ENCODE peak calls at places on chromosomes 11 and 22, in six cellular contexts. One of them, this sample, is unnamed.

GRCh38 chr22:47929646-47930185 is 1167.3 kb downstream of the TBC1D22A start:
- DNase-seq in tibial nerve: no peak
- DNase-seq in right lobe of liver: no peak
- DNase-seq in A549: no peak
- DNase-seq in IMR-90: no peak
- DNase-seq in GM12864: no peak
- DNase-seq in this sample: no peak

GRCh38 chr11:121581607-121582006 is 128.8 kb upstream of the SORL1-AS1 start:
- DNase-seq in right lobe of liver: no peak
- DNase-seq in IMR-90: no peak
- DNase-seq in tibial nerve: no peak
- DNase-seq in A549: no peak
- DNase-seq in GM12864: no peak
- DNase-seq in this sample: no peak

GRCh38 chr11:117178210-117179034 is at the start of gene SIDT2:
- DNase-seq in tibial nerve: peak; percentile 91
- DNase-seq in IMR-90: peak; percentile 92
- DNase-seq in A549: peak; percentile 83
- DNase-seq in GM12864: peak; percentile 61
- DNase-seq in right lobe of liver: peak; percentile 97
- DNase-seq in this sample: peak; percentile 96

GRCh38 chr11:33329705-33330329 is 72.6 kb downstream of the HIPK3 start:
- DNase-seq in A549: peak; percentile 76
- DNase-seq in tibial nerve: peak; percentile 21
- DNase-seq in GM12864: peak; percentile 38
- DNase-seq in right lobe of liver: no peak
- DNase-seq in IMR-90: peak; percentile 72
- DNase-seq in this sample: no peak

GRCh38 chr11:20013346-20014066 is 146.8 kb downstream of the DBX1 start:
- DNase-seq in IMR-90: peak; percentile 39
- DNase-seq in right lobe of liver: no peak
- DNase-seq in A549: no peak
- DNase-seq in GM12864: no peak
- DNase-seq in tibial nerve: no peak
- DNase-seq in this sample: no peak

GRCh38 chr22:19963863-19964642 is 22.4 kb upstream of the TXNRD2 start:
- DNase-seq in GM12864: no peak
- DNase-seq in A549: no peak
- DNase-seq in right lobe of liver: no peak
- DNase-seq in IMR-90: no peak
- DNase-seq in tibial nerve: no peak
- DNase-seq in this sample: no peak

GRCh38 chr11:80103149-80103859 is 662.5 kb upstream of the TENM4 start:
- DNase-seq in tibial nerve: no peak
- DNase-seq in IMR-90: peak; percentile 97
- DNase-seq in right lobe of liver: no peak
- DNase-seq in GM12864: no peak
- DNase-seq in A549: peak; percentile 30
- DNase-seq in this sample: no peak

GRCh38 chr11:66498508-66498907 is 11.9 kb upstream of the BBS1 start:
- DNase-seq in IMR-90: no peak
- DNase-seq in A549: no peak
- DNase-seq in right lobe of liver: no peak
- DNase-seq in GM12864: no peak
- DNase-seq in tibial nerve: no peak
- DNase-seq in this sample: no peak

GRCh38 chr11:120102862-120103118 is 35.1 kb downstream of the TRIM29 start:
- DNase-seq in tibial nerve: no peak
- DNase-seq in right lobe of liver: no peak
- DNase-seq in A549: no peak
- DNase-seq in GM12864: no peak
- DNase-seq in IMR-90: no peak
- DNase-seq in this sample: no peak

GRCh38 chr11:75632962-75633361 is 35.9 kb downstream of the MAP6 start:
- DNase-seq in GM12864: no peak
- DNase-seq in tibial nerve: no peak
- DNase-seq in right lobe of liver: no peak
- DNase-seq in IMR-90: no peak
- DNase-seq in A549: no peak
- DNase-seq in this sample: no peak

GRCh38 chr22:43777204-43777671 is 34.9 kb downstream of the EFCAB6 start:
- DNase-seq in A549: peak; percentile 10
- DNase-seq in right lobe of liver: no peak
- DNase-seq in IMR-90: peak; percentile 91
- DNase-seq in tibial nerve: no peak
- DNase-seq in GM12864: no peak
- DNase-seq in this sample: no peak

GRCh38 chr22:30637701-30638114 is 2.1 kb downstream of the SLC35E4 start:
- DNase-seq in A549: no peak
- DNase-seq in IMR-90: no peak
- DNase-seq in GM12864: no peak
- DNase-seq in right lobe of liver: no peak
- DNase-seq in tibial nerve: no peak
- DNase-seq in this sample: no peak

GRCh38 chr11:77049081-77049480 is 14.9 kb downstream of the B3GNT6 start:
- DNase-seq in right lobe of liver: no peak
- DNase-seq in A549: no peak
- DNase-seq in tibial nerve: no peak
- DNase-seq in GM12864: no peak
- DNase-seq in IMR-90: no peak
- DNase-seq in this sample: peak; percentile 69

GRCh38 chr11:34570584-34570983 is 50.3 kb upstream of the EHF start:
- DNase-seq in A549: no peak
- DNase-seq in right lobe of liver: no peak
- DNase-seq in IMR-90: peak; percentile 8
- DNase-seq in GM12864: no peak
- DNase-seq in tibial nerve: no peak
- DNase-seq in this sample: no peak

GRCh38 chr11:121654506-121655480 is 202.0 kb upstream of the SORL1-AS1 start:
- DNase-seq in A549: no peak
- DNase-seq in right lobe of liver: no peak
- DNase-seq in tibial nerve: no peak
- DNase-seq in GM12864: no peak
- DNase-seq in IMR-90: peak; percentile 25
- DNase-seq in this sample: no peak

GRCh38 chr11:44309483-44310197 is at the start of gene ALX4:
- DNase-seq in tibial nerve: no peak
- DNase-seq in right lobe of liver: no peak
- DNase-seq in GM12864: no peak
- DNase-seq in IMR-90: no peak
- DNase-seq in A549: peak; percentile 72
- DNase-seq in this sample: no peak

GRCh38 chr11:85948884-85949283 is 93.7 kb downstream of the CCDC83 start:
- DNase-seq in right lobe of liver: no peak
- DNase-seq in tibial nerve: no peak
- DNase-seq in IMR-90: peak; percentile 35
- DNase-seq in GM12864: no peak
- DNase-seq in A549: no peak
- DNase-seq in this sample: no peak

GRCh38 chr22:47281126-47282106 is 519.0 kb downstream of the TBC1D22A start:
- DNase-seq in IMR-90: peak; percentile 41
- DNase-seq in right lobe of liver: no peak
- DNase-seq in A549: no peak
- DNase-seq in GM12864: no peak
- DNase-seq in tibial nerve: no peak
- DNase-seq in this sample: no peak

GRCh38 chr11:32068134-32068533 is 22.7 kb upstream of the RCN1 start:
- DNase-seq in tibial nerve: no peak
- DNase-seq in IMR-90: no peak
- DNase-seq in right lobe of liver: no peak
- DNase-seq in GM12864: no peak
- DNase-seq in A549: no peak
- DNase-seq in this sample: no peak

GRCh38 chr11:1229471-1230120 is 6.7 kb downstream of the MUC5B start:
- DNase-seq in tibial nerve: no peak
- DNase-seq in right lobe of liver: peak; percentile 14
- DNase-seq in A549: no peak
- DNase-seq in IMR-90: no peak
- DNase-seq in GM12864: no peak
- DNase-seq in this sample: peak; percentile 30

GRCh38 chr11:133840479-133840941 is 4.8 kb downstream of the SPATA19 start:
- DNase-seq in IMR-90: no peak
- DNase-seq in A549: no peak
- DNase-seq in GM12864: no peak
- DNase-seq in right lobe of liver: no peak
- DNase-seq in tibial nerve: no peak
- DNase-seq in this sample: no peak

GRCh38 chr22:34236527-34236926 is 316.3 kb upstream of the LARGE1 start:
- DNase-seq in GM12864: no peak
- DNase-seq in IMR-90: no peak
- DNase-seq in A549: no peak
- DNase-seq in right lobe of liver: peak; percentile 57
- DNase-seq in tibial nerve: no peak
- DNase-seq in this sample: no peak

GRCh38 chr11:289706-290620 is 1.0 kb downstream of the PGGHG start:
- DNase-seq in IMR-90: no peak
- DNase-seq in GM12864: no peak
- DNase-seq in right lobe of liver: peak; percentile 22
- DNase-seq in tibial nerve: no peak
- DNase-seq in A549: no peak
- DNase-seq in this sample: no peak

GRCh38 chr11:131745405-131745804 is 375.0 kb downstream of the NTM start:
- DNase-seq in right lobe of liver: no peak
- DNase-seq in tibial nerve: no peak
- DNase-seq in IMR-90: peak; percentile 84
- DNase-seq in A549: no peak
- DNase-seq in GM12864: no peak
- DNase-seq in this sample: no peak

GRCh38 chr11:121334973-121335711 is 42.6 kb downstream of the SC5D start:
- DNase-seq in IMR-90: no peak
- DNase-seq in right lobe of liver: no peak
- DNase-seq in GM12864: no peak
- DNase-seq in A549: no peak
- DNase-seq in tibial nerve: no peak
- DNase-seq in this sample: no peak

GRCh38 chr11:43998308-43998707 is 49.5 kb upstream of the ACCSL start:
- DNase-seq in IMR-90: no peak
- DNase-seq in right lobe of liver: no peak
- DNase-seq in A549: no peak
- DNase-seq in tibial nerve: no peak
- DNase-seq in GM12864: no peak
- DNase-seq in this sample: no peak

GRCh38 chr11:72001834-72002591 is 3.3 kb downstream of the IL18BP start:
- DNase-seq in GM12864: no peak
- DNase-seq in right lobe of liver: no peak
- DNase-seq in A549: no peak
- DNase-seq in tibial nerve: no peak
- DNase-seq in IMR-90: no peak
- DNase-seq in this sample: no peak

GRCh38 chr22:37887610-37888378 is 18.3 kb upstream of the MICALL1 start:
- DNase-seq in tibial nerve: peak; percentile 21
- DNase-seq in GM12864: no peak
- DNase-seq in A549: peak; percentile 36
- DNase-seq in IMR-90: peak; percentile 65
- DNase-seq in right lobe of liver: no peak
- DNase-seq in this sample: no peak

GRCh38 chr22:30279389-30279788 is 9.9 kb downstream of the CASTOR1 start:
- DNase-seq in IMR-90: no peak
- DNase-seq in A549: no peak
- DNase-seq in right lobe of liver: peak; percentile 77
- DNase-seq in tibial nerve: no peak
- DNase-seq in GM12864: no peak
- DNase-seq in this sample: no peak

GRCh38 chr11:124718801-124719200 is 20.9 kb upstream of the NRGN start:
- DNase-seq in tibial nerve: no peak
- DNase-seq in IMR-90: no peak
- DNase-seq in right lobe of liver: no peak
- DNase-seq in A549: no peak
- DNase-seq in GM12864: no peak
- DNase-seq in this sample: no peak
- H3K4me3 ChIP-seq in tibial nerve: no peak overlapping the region
- H3K4me3 ChIP-seq in IMR-90: no peak overlapping the region
- H3K4me3 ChIP-seq in right lobe of liver: no peak overlapping the region
- H3K4me3 ChIP-seq in A549: peak overlapping the region; percentile 36
- H3K4me3 ChIP-seq in GM12864: no peak overlapping the region
- H3K4me3 ChIP-seq in this sample: no peak overlapping the region

DNA sequence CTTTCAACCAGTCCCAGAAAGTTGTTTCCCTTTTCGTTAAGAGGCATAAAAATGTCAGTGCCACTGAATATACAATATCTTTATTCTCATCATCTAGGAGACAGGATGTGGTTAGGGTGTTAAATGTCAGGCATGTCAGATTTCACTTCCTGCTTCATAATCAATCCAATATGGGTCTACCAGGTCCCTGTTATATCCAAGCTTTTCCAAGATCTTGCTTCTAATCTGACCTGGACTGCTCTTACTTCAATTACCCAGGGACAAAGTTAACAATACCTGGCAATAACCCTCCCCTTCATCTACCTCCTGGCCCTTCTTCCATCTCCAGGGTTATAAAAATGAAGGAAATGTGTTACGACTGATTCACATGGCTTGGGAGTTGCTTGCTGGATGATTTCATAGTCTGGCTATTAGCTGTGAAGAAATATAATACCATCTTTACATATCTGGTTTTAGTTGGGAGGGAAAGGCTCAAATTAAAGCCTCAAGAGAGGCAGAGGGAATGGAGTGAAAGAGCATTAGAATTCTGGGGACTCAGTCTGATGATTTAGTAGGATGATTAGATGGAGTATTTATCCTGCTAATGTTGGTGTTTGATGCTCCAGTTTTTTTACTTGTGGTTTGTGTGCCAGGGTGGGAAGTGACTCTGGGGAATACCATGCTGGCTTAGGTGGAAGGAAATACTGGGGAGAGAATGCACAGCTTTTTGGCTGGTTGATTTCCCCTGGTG is 534.3 kb downstream of the ETS1 start:
- DNase-seq in IMR-90: peak; percentile 77
- DNase-seq in right lobe of liver: no peak
- DNase-seq in tibial nerve: no peak
- DNase-seq in GM12864: no peak
- DNase-seq in A549: no peak
- DNase-seq in this sample: no peak
- H3K4me3 ChIP-seq in IMR-90: no peak overlapping the region
- H3K4me3 ChIP-seq in right lobe of liver: no peak overlapping the region
- H3K4me3 ChIP-seq in tibial nerve: no peak overlapping the region
- H3K4me3 ChIP-seq in GM12864: no peak overlapping the region
- H3K4me3 ChIP-seq in A549: no peak overlapping the region
- H3K4me3 ChIP-seq in this sample: no peak overlapping the region

GRCh38 chr11:12198261-12198925 is 88.0 kb downstream of the MICAL2 start:
- DNase-seq in GM12864: no peak
- DNase-seq in A549: no peak
- DNase-seq in right lobe of liver: no peak
- DNase-seq in tibial nerve: no peak
- DNase-seq in IMR-90: no peak
- DNase-seq in this sample: no peak
- H3K4me3 ChIP-seq in GM12864: no peak overlapping the region
- H3K4me3 ChIP-seq in A549: no peak overlapping the region
- H3K4me3 ChIP-seq in right lobe of liver: no peak overlapping the region
- H3K4me3 ChIP-seq in tibial nerve: no peak overlapping the region
- H3K4me3 ChIP-seq in IMR-90: no peak overlapping the region
- H3K4me3 ChIP-seq in this sample: no peak overlapping the region

DNA sequence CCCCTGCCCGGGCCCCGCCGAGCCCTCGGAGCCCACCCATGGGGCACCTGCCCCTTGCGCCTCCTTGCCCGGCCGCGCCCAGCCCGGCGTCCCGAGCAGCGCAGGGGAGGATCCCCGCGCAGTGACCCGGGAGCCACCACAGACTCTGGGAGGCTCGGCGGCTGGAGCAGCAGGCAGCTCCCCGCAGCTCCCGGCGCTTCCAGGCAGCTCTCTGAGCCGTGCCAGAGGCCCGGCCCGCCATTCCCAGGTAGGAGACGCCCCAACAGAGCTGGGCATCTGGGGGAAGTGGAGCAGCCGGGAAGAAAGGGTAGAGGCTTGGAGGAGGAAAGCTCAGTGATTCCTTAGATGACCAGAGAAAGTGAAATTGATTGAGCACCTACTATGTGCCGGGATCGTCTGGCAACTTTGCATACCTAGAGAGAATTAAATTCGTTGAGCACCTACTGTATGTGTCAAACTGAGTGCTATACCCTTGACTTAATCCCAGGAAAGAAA is 670 bp downstream of the RASD2 start:
- DNase-seq in tibial nerve: no peak
- DNase-seq in IMR-90: no peak
- DNase-seq in GM12864: no peak
- DNase-seq in A549: no peak
- DNase-seq in right lobe of liver: peak; percentile 49
- DNase-seq in this sample: no peak
- H3K4me3 ChIP-seq in tibial nerve: peak overlapping the region; percentile 50
- H3K4me3 ChIP-seq in IMR-90: peak overlapping the region; percentile 85
- H3K4me3 ChIP-seq in GM12864: no peak overlapping the region
- H3K4me3 ChIP-seq in A549: peak overlapping the region; percentile 65
- H3K4me3 ChIP-seq in right lobe of liver: peak overlapping the region; percentile 50
- H3K4me3 ChIP-seq in this sample: peak overlapping the region; percentile 67